ENCODE peak calls at places on chromosomes 4 and X, in eight cellular contexts. X is HL-60; Y is AG04450; U is cardiac fibroblast; H is stimulated activated CD4-positive, alpha-beta T cell treated with anti-CD3 and anti-CD28 coated beads, Interleukin-4, amount 100 ng/mL, for 48 hours; J is tibial artery; I is CD4-positive, alpha-beta T cell; E is CD8-positive, alpha-beta memory T cell. V is an unnamed sample.

GRCh38 chr4:145076473-145076855 is 21.5 kb downstream of the ANAPC10 start:
- DNase-seq in U (no peak), I (no peak), H (no peak), Y (no peak), J (no peak), X (no peak), E (no peak), V (no peak)

GRCh38 chr4:81963506-81964020 is 410.2 kb downstream of the HNRNPD start:
- DNase-seq in Y (no peak), X (no peak), J (no peak), U (no peak), E (no peak), I (no peak), H (no peak), V (no peak)

GRCh38 chrX:39258331-39258730 is 457.1 kb downstream of the MID1IP1 start:
- DNase-seq in Y (no peak), X (no peak), I (no peak), J (no peak), H (no peak), E (no peak), U (no peak), V (peak)

GRCh38 chrX:87924619-87925018 is 407.0 kb downstream of the KLHL4 start:
- DNase-seq in E (no peak), I (no peak), J (no peak), Y (no peak), H (no peak), X (no peak), U (no peak), V (peak)

GRCh38 chr4:119615068-119615744 is 13.4 kb downstream of the PDE5A start:
- DNase-seq in X (no peak), H (no peak), I (no peak), U (no peak), J (no peak), E (no peak), Y (no peak), V (no peak)

GRCh38 chrX:153651540-153652079 is 4.6 kb downstream of the DUSP9 start:
- DNase-seq in J (no peak), I (no peak), E (no peak), Y (no peak), H (no peak), U (no peak), X (peak), V (peak)

GRCh38 chrX:115344885-115345653 is 55.6 kb downstream of the LUZP4 start:
- DNase-seq in Y (peak), U (peak), E (no peak), I (no peak), H (no peak), J (peak), X (no peak), V (peak)

GRCh38 chrX:14698770-14699169 is 169.4 kb downstream of the GLRA2 start:
- DNase-seq in I (no peak), E (no peak), J (no peak), X (no peak), U (no peak), Y (no peak), H (no peak), V (no peak)

GRCh38 chr4:119040711-119041185 is 94.9 kb upstream of the MYOZ2 start:
- DNase-seq in X (no peak), J (no peak), E (no peak), Y (peak), H (no peak), U (peak), I (no peak), V (no peak)

V was measured in left kidney.